ENCODE peak calls at places on chromosomes 2 and 18, in five cellular contexts. One of them, this sample, is unnamed.

GRCh38 chr2:68913359-68913758 is 39.3 kb downstream of the GKN2 start:
- DNase-seq in OCI-LY7: no peak
- DNase-seq in A549: no peak
- DNase-seq in body of pancreas: no peak
- DNase-seq in upper lobe of right lung: no peak
- DNase-seq in this sample: no peak

GRCh38 chr2:64720543-64721325 is 67.0 kb upstream of the SERTAD2 start:
- DNase-seq in OCI-LY7: no peak
- DNase-seq in A549: no peak
- DNase-seq in body of pancreas: no peak
- DNase-seq in upper lobe of right lung: no peak
- DNase-seq in this sample: no peak

GRCh38 chr2:118990757-118991545 is 49.0 kb downstream of the MARCO start:
- DNase-seq in OCI-LY7: no peak
- DNase-seq in A549: no peak
- DNase-seq in body of pancreas: no peak
- DNase-seq in upper lobe of right lung: peak; percentile 52
- DNase-seq in this sample: peak; percentile 19

GRCh38 chr2:75556679-75557366 is 3.9 kb downstream of the EVA1A start:
- DNase-seq in OCI-LY7: no peak
- DNase-seq in A549: no peak
- DNase-seq in body of pancreas: peak; percentile 24
- DNase-seq in upper lobe of right lung: no peak
- DNase-seq in this sample: no peak

GRCh38 chr18:67483237-67483636 is 33.3 kb downstream of the DSEL start:
- DNase-seq in OCI-LY7: no peak
- DNase-seq in A549: no peak
- DNase-seq in body of pancreas: no peak
- DNase-seq in upper lobe of right lung: no peak
- DNase-seq in this sample: no peak

GRCh38 chr2:188601391-188601790 is 309.7 kb downstream of the GULP1 start:
- DNase-seq in OCI-LY7: no peak
- DNase-seq in A549: no peak
- DNase-seq in body of pancreas: no peak
- DNase-seq in upper lobe of right lung: no peak
- DNase-seq in this sample: no peak

GRCh38 chr2:213119061-213119809 is 32.2 kb downstream of the IKZF2 start:
- DNase-seq in OCI-LY7: peak; percentile 6
- DNase-seq in A549: no peak
- DNase-seq in body of pancreas: no peak
- DNase-seq in upper lobe of right lung: no peak
- DNase-seq in this sample: no peak

GRCh38 chr2:80459028-80459427 is 154.5 kb upstream of the LRRTM1 start:
- DNase-seq in OCI-LY7: no peak
- DNase-seq in A549: no peak
- DNase-seq in body of pancreas: no peak
- DNase-seq in upper lobe of right lung: no peak
- DNase-seq in this sample: no peak

GRCh38 chr2:74671479-74671878 is 17.4 kb downstream of the SEMA4F start:
- DNase-seq in OCI-LY7: no peak
- DNase-seq in A549: no peak
- DNase-seq in body of pancreas: no peak
- DNase-seq in upper lobe of right lung: no peak
- DNase-seq in this sample: no peak

GRCh38 chr18:3607309-3608098 is 157.5 kb downstream of the TGIF1 start:
- DNase-seq in OCI-LY7: no peak
- DNase-seq in A549: no peak
- DNase-seq in body of pancreas: no peak
- DNase-seq in upper lobe of right lung: no peak
- DNase-seq in this sample: no peak

GRCh38 chr2:218815649-218816048 is 16.0 kb downstream of the PRKAG3 start:
- DNase-seq in OCI-LY7: no peak
- DNase-seq in A549: no peak
- DNase-seq in body of pancreas: no peak
- DNase-seq in upper lobe of right lung: no peak
- DNase-seq in this sample: no peak

GRCh38 chr2:7567646-7568045 is 650.4 kb downstream of the RNF144A start:
- DNase-seq in OCI-LY7: peak; percentile 94
- DNase-seq in A549: no peak
- DNase-seq in body of pancreas: no peak
- DNase-seq in upper lobe of right lung: no peak
- DNase-seq in this sample: no peak

GRCh38 chr2:113136828-113137775 is 9.7 kb downstream of the IL1RN start:
- DNase-seq in OCI-LY7: peak; percentile 62
- DNase-seq in A549: no peak
- DNase-seq in body of pancreas: peak; percentile 60
- DNase-seq in upper lobe of right lung: no peak
- DNase-seq in this sample: no peak

GRCh38 chr2:163681765-163682164 is 54.0 kb downstream of the FIGN start:
- DNase-seq in OCI-LY7: no peak
- DNase-seq in A549: no peak
- DNase-seq in body of pancreas: peak; percentile 29
- DNase-seq in upper lobe of right lung: no peak
- DNase-seq in this sample: no peak

GRCh38 chr2:208195477-208195876 is 5.6 kb upstream of the C2orf80 start:
- DNase-seq in OCI-LY7: no peak
- DNase-seq in A549: no peak
- DNase-seq in body of pancreas: no peak
- DNase-seq in upper lobe of right lung: no peak
- DNase-seq in this sample: no peak

GRCh38 chr2:239239607-239240479 is 161.0 kb downstream of the HDAC4 start:
- DNase-seq in OCI-LY7: no peak
- DNase-seq in A549: no peak
- DNase-seq in body of pancreas: no peak
- DNase-seq in upper lobe of right lung: no peak
- DNase-seq in this sample: peak; percentile 39

GRCh38 chr2:124024491-124025348 is at the start of gene CNTNAP5:
- DNase-seq in OCI-LY7: no peak
- DNase-seq in A549: no peak
- DNase-seq in body of pancreas: peak; percentile 64
- DNase-seq in upper lobe of right lung: peak; percentile 82
- DNase-seq in this sample: peak; percentile 67

DNA sequence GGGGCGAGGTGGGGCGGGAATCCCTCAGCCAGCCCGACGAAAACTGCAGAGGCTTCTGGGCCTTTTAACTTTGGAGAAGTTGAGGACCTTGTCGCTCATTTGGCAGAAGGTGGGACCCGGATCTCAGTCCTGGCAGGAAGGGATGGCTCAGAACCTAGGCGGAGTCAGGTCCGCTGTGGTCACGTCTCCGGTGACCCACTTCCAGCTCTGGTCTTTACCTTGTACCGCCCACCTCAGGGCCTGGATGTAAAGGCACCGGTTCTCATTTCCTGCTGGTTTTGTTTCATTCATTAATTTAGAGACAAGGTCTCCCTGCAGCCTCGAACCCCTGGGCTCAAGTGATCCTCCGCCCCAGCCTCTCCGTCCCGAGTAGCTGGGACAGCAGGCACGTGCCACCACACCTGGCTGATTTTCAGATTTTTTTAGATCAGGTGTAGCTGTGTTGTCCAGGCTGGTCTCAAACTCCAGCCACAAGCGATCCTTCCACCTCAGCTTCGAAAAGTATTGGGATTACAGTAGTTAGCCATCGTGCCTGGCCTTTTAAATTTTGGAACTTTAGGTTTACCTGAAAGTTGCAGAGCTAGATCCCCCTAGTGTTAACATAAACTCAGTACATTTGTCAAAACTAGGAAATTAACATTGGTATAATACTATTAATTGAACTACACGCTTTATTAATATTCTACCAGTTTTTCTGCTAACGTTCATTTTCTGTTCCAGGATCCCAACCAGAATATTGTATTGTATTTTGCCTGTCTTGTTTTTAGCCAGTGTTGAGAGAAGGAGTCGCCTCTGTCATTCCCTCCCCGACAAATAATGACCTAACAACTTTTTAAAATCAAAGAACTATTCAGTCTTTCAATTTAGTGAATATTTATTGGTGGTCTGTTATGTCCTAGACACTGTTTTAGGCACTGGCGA is 867 bp downstream of the POLI start:
- DNase-seq in OCI-LY7: peak; percentile 56
- DNase-seq in A549: peak; percentile 30
- DNase-seq in body of pancreas: peak; percentile 63
- DNase-seq in upper lobe of right lung: no peak
- DNase-seq in this sample: peak; percentile 50
- TF ChIP-seq CTCF in OCI-LY7: peak; percentile 74
- TF ChIP-seq CTCF in A549: peak; percentile 44
- TF ChIP-seq CTCF in body of pancreas: peak; percentile 67
- TF ChIP-seq CTCF in upper lobe of right lung: peak; percentile 57
- TF ChIP-seq CTCF in this sample: peak; percentile 65

DNA sequence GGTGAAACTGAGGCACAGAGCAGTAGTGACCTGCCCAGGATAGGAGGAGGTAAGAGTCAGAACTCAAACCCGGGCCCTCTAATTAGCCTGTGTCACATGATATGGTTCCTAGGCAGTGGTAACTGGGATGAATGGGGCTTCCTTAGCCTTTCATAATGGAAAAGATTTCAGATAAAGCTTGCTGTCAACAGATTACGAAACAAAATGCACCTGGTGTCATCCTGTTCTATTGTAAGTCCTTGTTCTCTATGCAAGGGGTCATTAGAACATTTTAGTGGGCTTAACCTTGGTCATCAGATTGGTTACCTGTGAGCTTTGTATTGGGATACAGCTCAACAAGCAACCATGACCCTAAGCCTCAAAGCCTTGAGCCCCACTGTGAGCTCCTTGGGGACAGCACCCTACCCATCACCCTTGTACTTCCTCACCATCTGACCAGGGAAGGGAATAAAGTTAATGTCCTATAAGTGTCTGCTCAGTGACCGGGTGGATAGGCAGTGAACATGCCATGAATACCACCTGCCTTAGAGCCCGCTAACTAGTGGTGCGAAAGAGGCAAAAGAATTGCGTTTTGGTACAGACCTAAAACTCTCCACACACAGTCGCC is 70.3 kb upstream of the RMDN2 start:
- DNase-seq in OCI-LY7: no peak
- DNase-seq in A549: no peak
- DNase-seq in body of pancreas: no peak
- DNase-seq in upper lobe of right lung: no peak
- DNase-seq in this sample: no peak
- H3K27ac ChIP-seq in OCI-LY7: no peak overlapping the region
- H3K27ac ChIP-seq in A549: no peak overlapping the region
- H3K27ac ChIP-seq in body of pancreas: no peak overlapping the region
- H3K27ac ChIP-seq in upper lobe of right lung: peak overlapping the region; percentile 20
- H3K27ac ChIP-seq in this sample: peak overlapping the region; percentile 26

GRCh38 chr2:52818958-52819357 is 948.6 kb upstream of the CHAC2 start:
- DNase-seq in OCI-LY7: no peak
- DNase-seq in A549: no peak
- DNase-seq in body of pancreas: no peak
- DNase-seq in upper lobe of right lung: no peak
- DNase-seq in this sample: no peak

DNA sequence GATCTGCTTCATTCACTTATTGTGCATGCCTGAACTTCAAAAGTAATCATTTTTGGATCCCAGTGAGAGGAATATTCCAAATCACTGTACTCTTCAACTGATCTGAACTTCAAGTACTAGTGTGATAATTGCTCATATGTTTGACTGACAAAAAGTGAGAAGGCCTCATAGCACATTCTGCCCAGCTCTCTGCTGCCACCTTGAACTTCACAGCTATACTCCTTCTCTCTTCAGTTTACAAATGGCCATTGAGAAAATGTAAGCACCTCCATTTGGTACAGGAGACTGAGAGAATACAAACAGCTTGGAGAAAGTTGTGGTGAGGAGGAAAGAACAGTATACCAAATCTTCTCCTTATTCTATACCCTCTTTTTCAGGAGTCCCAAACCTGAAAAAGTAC is 946.0 kb upstream of the CHAC2 start:
- DNase-seq in OCI-LY7: no peak
- DNase-seq in A549: no peak
- DNase-seq in body of pancreas: no peak
- DNase-seq in upper lobe of right lung: no peak
- DNase-seq in this sample: no peak
- TF ChIP-seq CTCF in OCI-LY7: peak; percentile 42
- TF ChIP-seq CTCF in A549: no peak
- TF ChIP-seq CTCF in body of pancreas: no peak
- TF ChIP-seq CTCF in upper lobe of right lung: no peak
- TF ChIP-seq CTCF in this sample: no peak

GRCh38 chr18:38241736-38242135 is 676.1 kb upstream of the CELF4 start:
- DNase-seq in OCI-LY7: no peak
- DNase-seq in A549: no peak
- DNase-seq in body of pancreas: no peak
- DNase-seq in upper lobe of right lung: no peak
- DNase-seq in this sample: no peak

GRCh38 chr18:38237796-38238195 is 672.2 kb upstream of the CELF4 start:
- DNase-seq in OCI-LY7: no peak
- DNase-seq in A549: no peak
- DNase-seq in body of pancreas: no peak
- DNase-seq in upper lobe of right lung: no peak
- DNase-seq in this sample: no peak

GRCh38 chr18:38243291-38243690 is 677.7 kb upstream of the CELF4 start:
- DNase-seq in OCI-LY7: no peak
- DNase-seq in A549: no peak
- DNase-seq in body of pancreas: no peak
- DNase-seq in upper lobe of right lung: no peak
- DNase-seq in this sample: no peak

GRCh38 chr18:38244360-38244940 is 678.9 kb upstream of the CELF4 start:
- DNase-seq in OCI-LY7: no peak
- DNase-seq in A549: no peak
- DNase-seq in body of pancreas: no peak
- DNase-seq in upper lobe of right lung: no peak
- DNase-seq in this sample: no peak

DNA sequence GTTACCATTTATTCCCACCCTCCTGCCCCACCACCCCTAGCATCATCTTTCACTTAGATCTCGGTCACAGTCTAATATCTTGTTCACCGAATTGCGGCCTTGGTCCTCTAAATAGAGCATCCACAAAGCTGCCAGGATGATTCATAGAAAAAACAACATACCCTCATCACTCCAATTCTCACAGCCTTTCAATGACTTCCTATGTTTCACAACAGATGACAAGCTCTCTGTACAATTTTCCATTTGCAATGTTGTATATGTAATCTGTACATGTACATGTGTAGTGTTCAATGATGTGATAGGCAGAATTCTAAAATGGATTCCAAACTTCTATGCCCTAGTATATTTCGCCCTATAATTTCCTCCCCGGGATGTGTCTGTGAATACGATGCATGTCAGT is 675.6 kb upstream of the CELF4 start:
- DNase-seq in OCI-LY7: no peak
- DNase-seq in A549: no peak
- DNase-seq in body of pancreas: no peak
- DNase-seq in upper lobe of right lung: no peak
- DNase-seq in this sample: no peak
- H3K27ac ChIP-seq in OCI-LY7: no peak overlapping the region
- H3K27ac ChIP-seq in A549: no peak overlapping the region
- H3K27ac ChIP-seq in body of pancreas: no peak overlapping the region
- H3K27ac ChIP-seq in upper lobe of right lung: no peak overlapping the region
- H3K27ac ChIP-seq in this sample: no peak overlapping the region